ENCODE peak calls at places on chromosomes 13 and 19, in six cellular contexts. S, D, R, C, Q and X are unnamed samples.

GRCh38 chr13:45409993-45410392 is 8.2 kb downstream of the SLC25A30 start:
- DNase-seq in S (no peak), D (no peak), R (no peak), C (no peak), Q (no peak), X (no peak)

GRCh38 chr19:50720181-50720920 is 749 bp upstream of the SHANK1 start:
- DNase-seq in S (no peak), D (no peak), R (no peak), C (no peak), Q (no peak), X (no peak)

GRCh38 chr19:16496613-16496983 is 404 bp downstream of the C19orf44 start:
- DNase-seq in S (no peak), D (no peak), R (peak; percentile 60), C (no peak), Q (peak; percentile 30), X (no peak)

GRCh38 chr19:15120135-15121026 is 13.2 kb downstream of the SYDE1 start:
- DNase-seq in S (no peak), D (no peak), R (no peak), C (no peak), Q (no peak), X (no peak)

GRCh38 chr19:53294786-53295441 is 27.4 kb upstream of the VN1R4 start:
- DNase-seq in S (no peak), D (peak; percentile 29), R (no peak), C (no peak), Q (no peak), X (no peak)

GRCh38 chr13:33034897-33035296 is 18.7 kb downstream of the KL start:
- DNase-seq in S (no peak), D (no peak), R (no peak), C (no peak), Q (no peak), X (no peak)

GRCh38 chr19:295687-296370 is 4.6 kb upstream of the PLPP2 start:
- DNase-seq in S (no peak), D (no peak), R (no peak), C (no peak), Q (no peak), X (no peak)

GRCh38 chr13:21006141-21007005 is 55.0 kb downstream of the LATS2 start:
- DNase-seq in S (no peak), D (peak; percentile 36), R (no peak), C (no peak), Q (no peak), X (no peak)

GRCh38 chr13:102968572-102969228 is 97.5 kb downstream of the SLC10A2 start:
- DNase-seq in S (no peak), D (no peak), R (no peak), C (no peak), Q (no peak), X (no peak)

GRCh38 chr13:50509167-50509566 is 334.3 kb downstream of the DLEU7 start:
- DNase-seq in S (no peak), D (no peak), R (no peak), C (no peak), Q (no peak), X (no peak)

GRCh38 chr13:69755101-69755500 is 352.5 kb upstream of the ATXN8OS start:
- DNase-seq in S (no peak), D (no peak), R (no peak), C (no peak), Q (no peak), X (no peak)

GRCh38 chr19:53980553-53981407 is 10.7 kb upstream of the CACNG6 start:
- DNase-seq in S (peak; percentile 69), D (peak; percentile 78), R (no peak), C (no peak), Q (no peak), X (no peak)

GRCh38 chr13:42707003-42707402 is 74.4 kb upstream of the FAM216B start:
- DNase-seq in S (no peak), D (no peak), R (no peak), C (no peak), Q (no peak), X (no peak)

GRCh38 chr13:113853518-113854237 is 10.2 kb downstream of the GAS6 start:
- DNase-seq in S (no peak), D (no peak), R (no peak), C (no peak), Q (peak; percentile 35), X (no peak)

GRCh38 chr19:34332027-34332786 is 32.8 kb upstream of the GPI start:
- DNase-seq in S (no peak), D (no peak), R (no peak), C (no peak), Q (no peak), X (no peak)

GRCh38 chr19:39696418-39696817 is 7.9 kb upstream of the LGALS14 start:
- DNase-seq in S (no peak), D (no peak), R (no peak), C (no peak), Q (no peak), X (no peak)

GRCh38 chr19:45087531-45087930 is 5.4 kb upstream of the PPP1R37 start:
- DNase-seq in S (no peak), D (no peak), R (no peak), C (no peak), Q (no peak), X (no peak)

GRCh38 chr19:4051175-4052101 is 15.3 kb downstream of the ZBTB7A start:
- DNase-seq in S (peak; percentile 84), D (no peak), R (no peak), C (no peak), Q (no peak), X (no peak)

GRCh38 chr19:5149508-5149907 is 180.6 kb downstream of the KDM4B start:
- DNase-seq in S (no peak), D (no peak), R (peak; percentile 16), C (no peak), Q (no peak), X (no peak)

GRCh38 chr13:76004411-76004810 is 368.3 kb downstream of the LMO7 start:
- DNase-seq in S (no peak), D (no peak), R (no peak), C (no peak), Q (no peak), X (no peak)

GRCh38 chr19:36963262-36963661 is 47.1 kb downstream of the ZNF568 start:
- DNase-seq in S (no peak), D (no peak), R (no peak), C (no peak), Q (no peak), X (no peak)

GRCh38 chr19:19649580-19649995 is 6.1 kb upstream of the GMIP start:
- DNase-seq in S (no peak), D (no peak), R (no peak), C (no peak), Q (no peak), X (no peak)

GRCh38 chr13:40061466-40062450 is 406.3 kb downstream of the COG6 start:
- DNase-seq in S (no peak), D (no peak), R (no peak), C (no peak), Q (no peak), X (no peak)

GRCh38 chr13:94595006-94595942 is 678 bp downstream of the TGDS start:
- DNase-seq in S (peak; percentile 26), D (peak; percentile 40), R (no peak), C (no peak), Q (no peak), X (peak; percentile 4)

GRCh38 chr13:22926176-22927007 is 254.4 kb upstream of the SGCG start:
- DNase-seq in S (no peak), D (peak; percentile 27), R (no peak), C (peak; percentile 36), Q (peak; percentile 82), X (no peak)
- TF ChIP-seq CTCF in S (no peak), D (no peak), R (no peak), C (no peak), Q (no peak), X (no peak)

DNA sequence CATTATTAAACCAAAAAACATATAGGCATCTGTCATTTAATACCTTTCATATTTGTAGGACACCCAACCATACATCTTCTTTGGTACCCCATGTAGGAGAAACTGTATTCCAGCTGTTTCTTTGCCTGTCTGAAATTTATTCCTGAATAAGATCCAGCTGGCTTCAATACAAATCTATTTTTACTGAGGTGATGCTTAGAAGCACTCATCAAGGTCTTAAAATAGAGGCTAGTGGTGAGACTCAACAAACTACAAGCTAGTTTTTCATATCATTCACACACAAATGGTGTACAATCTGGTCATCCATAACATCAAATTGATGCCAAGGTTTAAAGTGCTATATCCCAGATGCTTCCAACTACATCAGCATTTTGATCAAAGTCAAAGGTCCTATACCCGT is 1071.3 kb upstream of the MIR17HG start:
- DNase-seq in S (no peak), D (no peak), R (no peak), C (no peak), Q (no peak), X (no peak)
- TF ChIP-seq CTCF in S (no peak), D (no peak), R (no peak), C (no peak), Q (no peak), X (no peak)

DNA sequence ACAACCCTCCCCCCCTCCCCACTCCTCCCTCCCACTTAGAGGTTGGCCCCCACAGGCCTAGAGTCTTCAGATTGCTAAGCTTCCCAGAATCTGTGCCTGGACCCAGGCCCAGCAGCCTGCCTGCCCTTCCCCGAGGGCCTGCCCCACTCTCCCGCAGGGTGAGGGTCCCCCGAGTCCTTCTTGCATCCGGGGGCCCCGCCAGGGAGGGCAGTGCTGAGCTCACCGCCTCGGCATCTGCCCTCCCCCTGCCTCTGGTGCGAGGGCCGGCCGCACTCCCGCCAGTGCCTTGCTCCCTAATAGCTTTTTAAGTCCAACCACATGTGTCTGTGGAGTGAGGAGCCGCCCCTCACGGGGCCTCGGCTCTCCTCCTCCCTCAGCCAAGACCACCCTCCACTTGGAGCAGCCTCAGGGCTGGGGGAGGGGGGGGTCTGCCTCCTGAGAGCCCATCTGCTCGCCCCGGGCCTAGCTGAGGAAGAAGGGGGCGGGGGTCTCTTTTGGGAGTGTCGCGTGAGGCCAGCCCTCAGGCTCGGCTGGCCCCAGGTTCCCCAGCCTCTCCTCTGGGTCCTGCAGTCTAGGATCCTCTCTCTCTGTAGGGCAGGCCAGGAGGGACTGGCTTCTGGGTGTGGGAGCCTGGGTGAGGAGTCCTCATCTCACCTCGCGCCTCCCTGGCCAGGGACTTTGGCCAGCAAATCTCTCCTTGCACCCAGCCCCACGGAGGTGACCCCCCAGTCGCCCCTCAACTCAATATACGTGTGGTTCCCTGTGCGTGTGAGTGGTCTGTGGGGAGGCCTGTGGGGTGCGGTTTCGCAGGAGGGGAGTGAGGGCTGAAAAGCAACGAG is 47.2 kb downstream of the LYL1 start:
- DNase-seq in S (peak; percentile 69), D (peak; percentile 75), R (no peak), C (no peak), Q (peak; percentile 84), X (no peak)
- TF ChIP-seq CTCF in S (no peak), D (peak; percentile 20), R (no peak), C (no peak), Q (no peak), X (no peak)

DNA sequence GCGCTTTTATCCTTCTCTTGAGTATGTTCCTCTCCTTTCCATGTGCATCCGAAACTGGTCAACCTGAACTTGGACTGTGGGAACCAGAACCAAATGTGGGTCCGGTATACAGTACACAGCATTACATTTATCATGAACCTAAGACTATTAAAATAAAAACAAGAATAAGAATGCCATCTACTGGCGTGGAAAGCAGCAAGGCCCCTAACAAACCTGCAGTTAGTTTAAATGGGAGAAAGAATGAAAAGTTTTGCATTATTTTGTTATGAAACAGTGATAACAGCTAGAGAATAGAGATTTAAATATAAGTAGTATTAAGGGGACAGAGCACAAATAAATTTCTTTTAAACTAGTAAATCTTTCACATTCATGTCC is 159.5 kb downstream of the RBM26 start:
- DNase-seq in S (no peak), D (no peak), R (no peak), C (no peak), Q (no peak), X (no peak)
- TF ChIP-seq CTCF in S (no peak), D (no peak), R (no peak), C (no peak), Q (no peak), X (no peak)